ENCODE peak calls at places on chromosomes 6 and 20, in nine cellular contexts. B is SK-N-SH, S is OCI-LY7, R is GM23248, U is HCT116, Z is hepatocyte, X is neural progenitor cell, K is PC-3, F is GM23338. I is an unnamed sample.

GRCh38 chr20:63977392-63978276 is 1.8 kb downstream of the SAMD10 start:
- DNase-seq in B (no peak), U (no peak), F (no peak), R (peak; percentile 64), Z (peak; percentile 71), X (no peak), K (peak; percentile 51), S (no peak), I (no peak)

GRCh38 chr6:98657764-98658163 is 176.6 kb upstream of the POU3F2 start:
- DNase-seq in K (peak; percentile 57), S (peak; percentile 21), B (no peak), U (no peak), X (peak; percentile 80), F (peak; percentile 83), Z (peak; percentile 86), R (peak; percentile 58), I (peak; percentile 38)

GRCh38 chr20:49634116-49634515 is 66.2 kb upstream of the PTGIS start:
- DNase-seq in R (no peak), F (no peak), X (no peak), B (no peak), S (no peak), U (no peak), K (no peak), Z (no peak), I (no peak)

GRCh38 chr20:58855506-58856314 is 3.2 kb downstream of the GNAS start:
- DNase-seq in Z (no peak), K (peak; percentile 68), B (no peak), F (no peak), U (no peak), X (no peak), S (no peak), R (no peak), I (no peak)

GRCh38 chr20:46375771-46376170 is 30.6 kb downstream of the ELMO2 start:
- DNase-seq in Z (no peak), R (peak; percentile 55), X (no peak), U (no peak), K (peak; percentile 12), F (no peak), B (no peak), S (no peak), I (no peak)

GRCh38 chr20:58457083-58457680 is 58.0 kb downstream of the APCDD1L start:
- DNase-seq in U (no peak), K (peak; percentile 38), Z (no peak), F (no peak), X (no peak), S (no peak), B (peak; percentile 64), R (peak; percentile 44), I (no peak)

GRCh38 chr6:26087284-26088115 is at the start of gene HFE:
- DNase-seq in K (no peak), X (peak; percentile 50), B (no peak), S (peak; percentile 31), F (peak; percentile 74), Z (peak; percentile 64), U (no peak), R (peak; percentile 83), I (no peak)

GRCh38 chr20:353166-353565 is 6.3 kb downstream of the NRSN2 start:
- DNase-seq in X (no peak), R (no peak), B (no peak), S (no peak), U (no peak), K (no peak), Z (no peak), F (no peak), I (no peak)

GRCh38 chr6:112407191-112407590 is 60.1 kb downstream of the RFPL4B start:
- DNase-seq in S (no peak), B (no peak), K (no peak), F (no peak), R (no peak), Z (no peak), U (no peak), X (no peak), I (no peak)

GRCh38 chr6:104325341-104326172 is 534.2 kb downstream of the HACE1 start:
- DNase-seq in U (peak; percentile 22), R (peak; percentile 50), S (peak; percentile 10), Z (peak; percentile 51), X (peak; percentile 24), K (peak; percentile 76), F (peak; percentile 47), B (peak; percentile 39), I (peak; percentile 35)

GRCh38 chr6:125544819-125545218 is 204.6 kb upstream of the HEY2 start:
- DNase-seq in B (no peak), S (no peak), R (no peak), K (no peak), Z (no peak), X (no peak), U (no peak), F (no peak), I (no peak)

DNA sequence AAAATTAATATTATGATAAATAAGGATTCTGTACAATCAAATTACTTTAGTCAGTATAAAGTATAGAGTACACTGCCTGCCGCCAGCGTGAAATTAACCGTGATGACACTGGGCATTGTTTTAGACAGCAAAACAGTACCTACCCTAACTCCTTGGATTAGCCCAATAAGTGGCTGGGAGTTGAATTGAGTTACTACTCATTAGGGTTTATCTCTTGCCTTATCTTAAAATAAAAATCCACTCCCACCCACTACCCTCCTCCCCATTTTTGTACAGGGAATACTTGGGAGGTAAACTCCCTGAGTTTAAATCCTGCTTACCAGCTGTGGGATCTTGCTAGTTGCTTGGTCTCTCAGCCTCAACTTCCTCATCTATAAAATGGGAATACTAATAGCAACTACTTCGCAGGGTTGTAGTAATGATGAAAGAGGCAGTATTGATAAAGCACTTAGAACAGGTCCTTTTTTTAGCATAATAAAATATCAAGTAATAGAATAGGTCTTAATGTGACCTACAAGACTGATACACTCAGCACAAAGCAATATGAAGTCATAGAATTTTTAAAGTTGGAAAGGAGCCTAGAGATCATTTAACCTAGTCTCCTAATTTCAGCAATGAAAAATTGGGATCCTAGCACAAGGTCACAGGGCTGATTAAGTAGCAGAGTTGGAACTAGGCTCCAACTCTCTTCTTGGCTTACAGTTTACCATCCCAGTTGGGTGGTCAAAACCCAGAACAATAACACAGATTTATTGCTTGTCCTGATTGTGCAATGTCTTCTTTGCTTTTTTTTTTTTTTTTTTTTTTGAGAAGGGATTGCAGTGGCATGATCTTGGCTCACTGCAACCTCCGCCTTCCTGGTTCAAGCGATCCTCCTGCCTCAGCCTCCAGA is 23.8 kb downstream of the PHACTR2 start:
- DNase-seq in R (peak; percentile 21), B (peak; percentile 20), U (no peak), X (no peak), F (no peak), K (no peak), S (no peak), Z (no peak), I (no peak)
- TF ChIP-seq EZH2phosphoT487 in R (no peak), B (no peak), U (no peak), X (no peak), F (no peak), K (no peak), S (no peak), Z (no peak), I (no peak)

DNA sequence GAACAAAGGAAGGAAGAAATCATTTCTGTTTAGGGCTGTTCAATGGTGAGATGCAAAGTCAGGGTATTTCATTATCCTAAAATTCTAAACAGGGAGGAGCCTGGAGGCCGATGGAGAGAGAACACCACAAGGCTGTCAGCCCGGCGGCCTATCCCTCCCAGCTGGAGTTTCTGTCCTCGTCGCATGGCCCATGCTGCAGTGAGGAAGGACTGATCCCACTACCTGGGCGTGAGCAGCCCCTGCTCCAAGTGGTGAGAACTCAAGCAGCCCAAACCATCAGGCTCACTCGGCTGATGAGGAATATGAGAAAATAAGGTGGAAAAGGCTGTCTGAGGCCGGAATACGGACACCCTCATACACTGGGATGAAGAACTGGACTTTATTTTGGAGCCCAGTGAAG is 30.8 kb downstream of the DIDO1 start:
- DNase-seq in B (no peak), Z (no peak), S (no peak), R (no peak), U (no peak), X (no peak), K (no peak), F (no peak), I (no peak)
- TF ChIP-seq EZH2phosphoT487 in B (no peak), Z (no peak), S (no peak), R (no peak), U (no peak), X (no peak), K (no peak), F (no peak), I (no peak)

DNA sequence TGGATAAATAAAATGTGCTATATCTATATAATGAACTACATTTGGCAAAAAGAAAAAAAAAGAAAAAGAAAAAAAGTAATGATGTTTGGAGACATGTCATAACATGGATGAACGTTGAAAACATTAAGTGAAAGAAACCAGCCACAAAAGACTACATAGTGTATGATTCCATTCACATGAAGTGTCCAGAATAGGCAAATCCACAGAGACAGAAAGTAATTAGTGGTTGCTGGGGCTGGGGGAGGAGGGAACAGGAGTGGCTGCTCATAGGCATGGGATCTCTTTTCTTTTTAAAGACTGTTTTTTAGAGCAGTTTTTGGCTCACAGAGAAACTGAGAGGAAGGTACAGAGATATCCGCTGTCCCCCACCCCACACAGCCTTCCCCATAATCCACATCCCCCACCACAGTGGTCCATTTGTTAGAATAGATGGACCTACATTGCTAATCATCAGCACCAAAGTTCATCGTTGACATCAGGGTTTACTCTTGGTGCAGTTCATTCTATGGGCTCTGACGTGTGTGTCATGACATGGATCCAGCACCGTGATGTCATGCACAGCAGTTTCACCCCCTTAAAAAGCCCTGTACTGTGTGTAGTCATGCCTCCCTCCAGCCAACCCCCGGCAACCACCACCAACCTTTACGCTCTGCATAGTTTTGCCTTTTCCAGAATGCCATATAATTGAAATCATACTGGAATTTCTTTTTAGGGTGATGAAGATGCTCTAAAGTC is 240.9 kb upstream of the RREB1 start:
- DNase-seq in B (no peak), X (no peak), R (peak; percentile 36), S (no peak), Z (no peak), F (no peak), U (no peak), K (no peak), I (no peak)
- TF ChIP-seq EZH2phosphoT487 in B (no peak), X (no peak), R (no peak), S (no peak), Z (no peak), F (no peak), U (no peak), K (no peak), I (no peak)

GRCh38 chr6:148564494-148564893 is 182.3 kb upstream of the UST start:
- DNase-seq in X (no peak), Z (no peak), K (no peak), B (no peak), S (no peak), R (no peak), U (no peak), F (no peak), I (no peak)

GRCh38 chr6:148565321-148565926 is 181.4 kb upstream of the UST start:
- DNase-seq in F (no peak), K (no peak), Z (no peak), R (peak; percentile 85), S (no peak), U (no peak), B (no peak), X (no peak), I (no peak)

GRCh38 chr6:148563066-148563465 is 183.8 kb upstream of the UST start:
- DNase-seq in Z (no peak), R (no peak), B (no peak), F (no peak), S (no peak), K (no peak), U (no peak), X (no peak), I (no peak)

GRCh38 chr6:148566664-148567350 is 180.0 kb upstream of the UST start:
- DNase-seq in F (no peak), K (no peak), X (no peak), Z (no peak), B (no peak), S (no peak), R (peak; percentile 36), U (no peak), I (no peak)

GRCh38 chr6:148565931-148566663 is 180.7 kb upstream of the UST start:
- DNase-seq in Z (no peak), X (no peak), U (peak; percentile 13), S (no peak), B (no peak), K (peak; percentile 80), R (peak; percentile 97), F (no peak), I (no peak)
- TF ChIP-seq EZH2phosphoT487 in Z (no peak), X (no peak), U (no peak), S (no peak), B (no peak), K (no peak), R (no peak), F (no peak), I (no peak)

I was measured in MM.1S.